ENCODE peak calls at places on chromosomes 5 and 9, in four cellular contexts. O is H9, C is IMR-90, U is H1. T is an unnamed sample.

GRCh38 chr5:141420855-141421488 is at the start of gene PCDHGA11:
- DNase-seq in U (peak; percentile 91), C (peak; percentile 63), O (peak; percentile 74), T (peak; percentile 73)

GRCh38 chr5:83077662-83078261 is 415 bp downstream of the XRCC4 start:
- DNase-seq in O (no peak), U (peak; percentile 67), C (peak; percentile 31), T (peak; percentile 61)

GRCh38 chr9:131627846-131628820 is 82.8 kb downstream of the PRRT1B start:
- DNase-seq in O (no peak), C (peak; percentile 71), U (no peak), T (no peak)

GRCh38 chr5:161169776-161170175 is 317.8 kb upstream of the ATP10B start:
- DNase-seq in O (no peak), C (no peak), U (no peak), T (no peak)

GRCh38 chr5:175840050-175840841 is 31.1 kb upstream of the CPLX2 start:
- DNase-seq in O (no peak), U (no peak), C (peak; percentile 30), T (peak; percentile 42)

GRCh38 chr9:98175762-98176161 is 16.7 kb downstream of the CORO2A start:
- DNase-seq in C (no peak), O (no peak), U (no peak), T (no peak)

GRCh38 chr5:135835766-135836165 is 1.3 kb downstream of the SLC25A48 start:
- DNase-seq in C (no peak), U (peak; percentile 38), O (no peak), T (no peak)

GRCh38 chr5:117590944-117591343 is 1016.3 kb upstream of the SEMA6A start:
- DNase-seq in O (no peak), C (peak; percentile 8), U (no peak), T (peak; percentile 56)

GRCh38 chr5:93246093-93246855 is 334.7 kb downstream of the NR2F1-AS1 start:
- DNase-seq in C (peak; percentile 47), O (no peak), U (no peak), T (peak; percentile 62)

GRCh38 chr9:120473626-120474025 is 106.3 kb downstream of the CDK5RAP2 start:
- DNase-seq in C (no peak), U (no peak), O (no peak), T (no peak)

GRCh38 chr5:170154297-170154696 is 48.6 kb downstream of the FOXI1 start:
- DNase-seq in O (no peak), U (no peak), C (no peak), T (no peak)

GRCh38 chr5:118126159-118126558 is 862.2 kb downstream of the DTWD2 start:
- DNase-seq in O (no peak), U (no peak), C (no peak), T (no peak)

GRCh38 chr9:117464941-117465616 is 50.2 kb upstream of the ASTN2 start:
- DNase-seq in O (no peak), U (no peak), C (no peak), T (no peak)

GRCh38 chr9:69605406-69605805 is 66.8 kb downstream of the APBA1 start:
- DNase-seq in C (no peak), U (no peak), O (no peak), T (no peak)

GRCh38 chr5:131622633-131623032 is 12.4 kb downstream of the RAPGEF6 start:
- DNase-seq in C (peak; percentile 79), O (no peak), U (no peak), T (no peak)

GRCh38 chr9:37030591-37030939 is 3.5 kb downstream of the PAX5 start:
- DNase-seq in O (peak; percentile 18), U (no peak), C (no peak), T (peak; percentile 14)

GRCh38 chr5:36874465-36874864 is 2.1 kb upstream of the NIPBL start:
- DNase-seq in C (no peak), O (no peak), U (no peak), T (no peak)

GRCh38 chr5:61100425-61100824 is 61.8 kb downstream of the SMIM15 start:
- DNase-seq in O (no peak), U (no peak), C (no peak), T (no peak)

GRCh38 chr5:33212900-33213299 is 227.9 kb upstream of the TARS1 start:
- DNase-seq in U (no peak), C (no peak), O (no peak), T (no peak)

GRCh38 chr5:142674438-142675210 is 11.3 kb downstream of the FGF1 start:
- DNase-seq in C (peak; percentile 89), O (no peak), U (no peak), T (no peak)

GRCh38 chr9:129221233-129221632 is 43.2 kb upstream of the IER5L start:
- DNase-seq in U (no peak), C (no peak), O (no peak), T (no peak)

GRCh38 chr9:129401623-129402340 is 219.1 kb downstream of the C9orf50 start:
- DNase-seq in C (no peak), U (no peak), O (no peak), T (peak; percentile 80)

GRCh38 chr9:95261890-95262289 is 55.6 kb downstream of the FANCC start:
- DNase-seq in O (no peak), U (no peak), C (peak; percentile 72), T (no peak)

GRCh38 chr5:102959055-102959454 is 160.9 kb downstream of the GIN1 start:
- DNase-seq in U (no peak), C (peak; percentile 95), O (no peak), T (no peak)

GRCh38 chr9:89395931-89396710 is 77.8 kb downstream of the SECISBP2 start:
- DNase-seq in U (no peak), O (no peak), C (no peak), T (no peak)

GRCh38 chr9:88807426-88807825 is 183.8 kb upstream of the S1PR3 start:
- DNase-seq in U (no peak), C (no peak), O (no peak), T (no peak)

GRCh38 chr9:93958121-93958874 is 3.1 kb upstream of the BARX1 start:
- DNase-seq in O (peak; percentile 48), C (no peak), U (peak; percentile 75), T (peak; percentile 59)

GRCh38 chr9:93960971-93961841 is 6.1 kb upstream of the BARX1 start:
- DNase-seq in O (no peak), U (no peak), C (no peak), T (no peak)

GRCh38 chr9:93958875-93959682 is 3.9 kb upstream of the BARX1 start:
- DNase-seq in C (peak; percentile 7), O (peak; percentile 58), U (peak; percentile 75), T (peak; percentile 59)

GRCh38 chr9:93960221-93960970 is 5.2 kb upstream of the BARX1 start:
- DNase-seq in U (peak; percentile 72), O (peak; percentile 74), C (no peak), T (peak; percentile 67)

GRCh38 chr9:93959739-93960154 is 4.6 kb upstream of the BARX1 start:
- DNase-seq in C (no peak), O (no peak), U (no peak), T (no peak)
- H4K5ac ChIP-seq in C (no peak overlapping the region), O (no peak overlapping the region), U (no peak overlapping the region), T (no peak overlapping the region)

DNA sequence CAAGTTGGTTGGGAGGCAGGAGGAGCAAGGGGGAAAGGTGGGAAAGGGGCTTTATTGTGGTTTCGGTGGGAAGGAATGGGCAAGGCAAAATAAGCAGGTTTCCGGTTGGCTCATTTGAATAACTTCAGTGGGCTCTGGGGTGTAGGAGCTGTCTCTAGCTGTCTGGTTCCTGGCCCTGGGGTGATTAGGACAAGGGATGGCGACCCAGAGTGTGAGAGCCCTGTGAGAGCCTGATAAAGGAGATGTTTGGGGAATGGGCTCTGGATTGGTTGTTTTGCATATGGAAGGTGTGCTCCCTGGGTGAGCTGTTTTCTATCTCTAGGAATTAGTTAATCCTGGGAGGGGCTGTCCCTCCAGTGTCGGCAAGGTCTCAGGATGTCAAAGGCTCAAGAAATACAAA is 15.4 kb downstream of the ANKRD34B start:
- DNase-seq in U (peak; percentile 56), C (no peak), O (peak; percentile 60), T (peak; percentile 73)
- H2BK120ac ChIP-seq in U (no peak overlapping the region), C (no peak overlapping the region), O (no peak overlapping the region), T (no peak overlapping the region)

GRCh38 chr9:126591922-126592321 is 21.8 kb upstream of the LMX1B start:
- DNase-seq in O (no peak), C (no peak), U (no peak), T (no peak)
- H4K5ac ChIP-seq in O (no peak overlapping the region), C (no peak overlapping the region), U (no peak overlapping the region), T (no peak overlapping the region)

GRCh38 chr5:124438390-124439380 is 307.8 kb downstream of the ZNF608 start:
- DNase-seq in U (no peak), O (peak; percentile 56), C (no peak), T (peak; percentile 27)
- H2BK120ac ChIP-seq in U (peak overlapping the region; percentile 56), O (no peak overlapping the region), C (no peak overlapping the region), T (no peak overlapping the region)

GRCh38 chr9:132997591-132997990 is 19.1 kb downstream of the GFI1B start:
- DNase-seq in C (peak; percentile 65), O (no peak), U (no peak), T (peak; percentile 63)
- H4K5ac ChIP-seq in C (no peak overlapping the region), O (no peak overlapping the region), U (no peak overlapping the region), T (no peak overlapping the region)

GRCh38 chr9:137798901-137799629 is 78.5 kb upstream of the CACNA1B start:
- DNase-seq in C (no peak), U (no peak), O (no peak), T (no peak)
- H2BK120ac ChIP-seq in C (no peak overlapping the region), U (no peak overlapping the region), O (no peak overlapping the region), T (no peak overlapping the region)

GRCh38 chr5:56511442-56511841 is 278.3 kb upstream of the ANKRD55 start:
- DNase-seq in O (no peak), C (no peak), U (no peak), T (no peak)
- H4K5ac ChIP-seq in O (no peak overlapping the region), C (no peak overlapping the region), U (no peak overlapping the region), T (no peak overlapping the region)